ENCODE peak calls at places on chromosome 17, in ten cellular contexts. G is stimulated activated CD8-positive, alpha-beta memory T cell treated with anti-CD3 and anti-CD28 coated beads, Interleukin-7, amount 100 ng/mL, for 24 hours; S is stomach; I is endodermal cell; A is T-cell; B is GM10248; L is amniotic stem cell; E is NCI-H1092; V is heart right ventricle; X is astrocyte. U is an unnamed sample.

GRCh38 chr17:20968913-20969616 is 73.7 kb downstream of the USP22 start:
- DNase-seq in G (no peak), S (no peak), I (no peak), A (no peak), B (no peak), L (no peak), E (no peak), V (no peak), X (no peak), U (no peak)

GRCh38 chr17:66952031-66952524 is 12.4 kb upstream of the CACNG4 start:
- DNase-seq in G (no peak), S (peak; percentile 71), I (peak; percentile 92), A (no peak), B (no peak), L (peak; percentile 32), E (no peak), V (no peak), X (peak; percentile 92), U (peak; percentile 82)

GRCh38 chr17:61486135-61487120 is 34.2 kb downstream of the TBX4 start:
- DNase-seq in G (no peak), S (peak; percentile 14), I (peak; percentile 68), A (no peak), B (no peak), L (no peak), E (no peak), V (no peak), X (no peak), U (no peak)

GRCh38 chr17:16304832-16305231 is 48.4 kb downstream of the CENPV start:
- DNase-seq in G (no peak), S (no peak), I (peak; percentile 80), A (no peak), B (peak; percentile 20), L (no peak), E (no peak), V (no peak), X (no peak), U (peak; percentile 42)

GRCh38 chr17:82938486-82939212 is 98.8 kb upstream of the ZNF750 start:
- DNase-seq in G (no peak), S (no peak), I (no peak), A (no peak), B (no peak), L (no peak), E (no peak), V (no peak), X (no peak), U (no peak)

GRCh38 chr17:418421-418751 is 65.8 kb upstream of the RPH3AL start:
- DNase-seq in G (no peak), S (no peak), I (no peak), A (peak; percentile 39), B (no peak), L (no peak), E (no peak), V (no peak), X (no peak), U (no peak)

GRCh38 chr17:27471321-27472269 is 15.3 kb downstream of the KSR1 start:
- DNase-seq in G (peak; percentile 59), S (no peak), I (no peak), A (no peak), B (peak; percentile 63), L (no peak), E (no peak), V (no peak), X (peak; percentile 72), U (no peak)

GRCh38 chr17:40443988-40444899 is 994 bp downstream of the IGFBP4 start:
- DNase-seq in G (no peak), S (no peak), I (peak; percentile 76), A (no peak), B (no peak), L (no peak), E (no peak), V (no peak), X (no peak), U (no peak)

GRCh38 chr17:45222273-45222993 is 748 bp downstream of the FMNL1 start:
- DNase-seq in G (no peak), S (no peak), I (peak; percentile 90), A (no peak), B (no peak), L (no peak), E (no peak), V (no peak), X (no peak), U (no peak)

GRCh38 chr17:78276499-78276898 is 45.1 kb downstream of the TMEM235 start:
- DNase-seq in G (no peak), S (no peak), I (peak; percentile 61), A (no peak), B (no peak), L (no peak), E (no peak), V (no peak), X (no peak), U (no peak)

GRCh38 chr17:28488154-28488883 is 14.9 kb downstream of the SLC13A2 start:
- DNase-seq in G (no peak), S (no peak), I (no peak), A (no peak), B (no peak), L (no peak), E (no peak), V (no peak), X (no peak), U (no peak)

GRCh38 chr17:48555183-48555615 is 10.3 kb upstream of the HOXB2 start:
- DNase-seq in G (no peak), S (no peak), I (peak; percentile 69), A (no peak), B (no peak), L (no peak), E (peak; percentile 92), V (no peak), X (peak; percentile 99), U (no peak)

GRCh38 chr17:79204261-79204660 is 129.6 kb downstream of the ENGASE start:
- DNase-seq in G (no peak), S (no peak), I (no peak), A (no peak), B (no peak), L (no peak), E (no peak), V (no peak), X (no peak), U (no peak)

GRCh38 chr17:82113422-82113821 is 15.4 kb upstream of the FASN start:
- DNase-seq in G (no peak), S (no peak), I (no peak), A (no peak), B (no peak), L (no peak), E (no peak), V (no peak), X (no peak), U (no peak)

GRCh38 chr17:80426671-80427326 is 11.8 kb downstream of the ENDOV start:
- DNase-seq in G (peak; percentile 77), S (peak; percentile 79), I (peak; percentile 98), A (peak; percentile 78), B (peak; percentile 95), L (peak; percentile 38), E (peak; percentile 48), V (peak; percentile 81), X (peak; percentile 12), U (peak; percentile 61)

GRCh38 chr17:81003711-81004335 is 12.2 kb downstream of the CHMP6 start:
- DNase-seq in G (no peak), S (no peak), I (no peak), A (no peak), B (no peak), L (no peak), E (no peak), V (no peak), X (no peak), U (no peak)

GRCh38 chr17:66764559-66764958 is 70.4 kb upstream of the CACNG5 start:
- DNase-seq in G (no peak), S (no peak), I (no peak), A (no peak), B (no peak), L (no peak), E (peak; percentile 96), V (no peak), X (no peak), U (no peak)

GRCh38 chr17:35913611-35914010 is 17.0 kb downstream of the RDM1 start:
- DNase-seq in G (no peak), S (no peak), I (no peak), A (no peak), B (no peak), L (no peak), E (no peak), V (no peak), X (no peak), U (no peak)

GRCh38 chr17:35683588-35683987 is 47.9 kb upstream of the RASL10B start:
- DNase-seq in G (no peak), S (no peak), I (no peak), A (no peak), B (no peak), L (no peak), E (no peak), V (no peak), X (no peak), U (no peak)

GRCh38 chr17:65403129-65403528 is 158.3 kb downstream of the AXIN2 start:
- DNase-seq in G (no peak), S (no peak), I (no peak), A (no peak), B (no peak), L (no peak), E (no peak), V (no peak), X (no peak), U (no peak)

GRCh38 chr17:55806745-55807466 is 56.1 kb downstream of the PCTP start:
- DNase-seq in G (no peak), S (no peak), I (no peak), A (no peak), B (no peak), L (no peak), E (no peak), V (no peak), X (no peak), U (no peak)

U was measured in NCI-H460.